ENCODE peak calls at places on chromosomes 12 and 14, in seven cellular contexts. R is psoas muscle, W is PC-9, K is Calu3, V is fibroblast of the aortic adventitia, E is testis, M is astrocyte of the spinal cord. I is an unnamed sample.

GRCh38 chr14:101470266-101470665 is 91.0 kb upstream of the DIO3 start:
- DNase-seq in E (no peak), M (no peak), R (no peak), V (no peak), K (no peak), W (no peak), I (no peak)

GRCh38 chr12:31944299-31944698 is 14.9 kb upstream of the RESF1 start:
- DNase-seq in M (no peak), W (no peak), E (no peak), R (no peak), K (no peak), V (no peak), I (no peak)

GRCh38 chr12:94650143-94651056 is at the start of gene TMCC3:
- DNase-seq in V (peak; percentile 12), M (no peak), E (peak; percentile 43), R (peak; percentile 86), K (peak; percentile 58), W (no peak), I (no peak)

GRCh38 chr12:94621662-94622359 is 28.5 kb downstream of the TMCC3 start:
- DNase-seq in R (no peak), M (peak; percentile 37), K (peak; percentile 26), E (no peak), V (peak; percentile 32), W (peak; percentile 93), I (no peak)

GRCh38 chr14:104651876-104652260 is 37.5 kb upstream of the INF2 start:
- DNase-seq in M (no peak), K (no peak), R (no peak), E (no peak), V (no peak), W (no peak), I (peak; percentile 81)

GRCh38 chr14:30572771-30573170 is 13.8 kb downstream of the G2E3 start:
- DNase-seq in M (no peak), K (no peak), R (no peak), W (no peak), V (no peak), E (no peak), I (no peak)

GRCh38 chr14:68637106-68638021 is 155.5 kb downstream of the ZFP36L1 start:
- DNase-seq in E (no peak), V (peak; percentile 61), W (peak; percentile 13), M (peak; percentile 33), K (no peak), R (no peak), I (no peak)

GRCh38 chr14:62015945-62016344 is 253.7 kb downstream of the SNAPC1 start:
- DNase-seq in K (no peak), E (no peak), R (no peak), M (peak; percentile 53), W (no peak), V (no peak), I (no peak)

GRCh38 chr12:85575115-85576096 is 260.8 kb downstream of the RASSF9 start:
- DNase-seq in W (peak; percentile 40), M (peak; percentile 69), V (peak; percentile 79), R (no peak), K (peak; percentile 64), E (peak; percentile 72), I (no peak)

GRCh38 chr12:31931796-31932715 is 27.2 kb upstream of the RESF1 start:
- DNase-seq in M (no peak), R (no peak), K (no peak), V (no peak), E (no peak), W (no peak), I (no peak)

GRCh38 chr12:1282670-1283361 is 291.8 kb downstream of the ERC1 start:
- DNase-seq in M (peak; percentile 23), E (peak; percentile 86), W (no peak), K (no peak), V (peak; percentile 59), R (no peak), I (no peak)

GRCh38 chr12:73221398-73221797 is 949.2 kb downstream of the TRHDE start:
- DNase-seq in R (no peak), E (no peak), M (no peak), W (no peak), K (no peak), V (no peak), I (no peak)

GRCh38 chr14:54322668-54323380 is 74.0 kb upstream of the CDKN3 start:
- DNase-seq in K (no peak), W (no peak), R (no peak), V (no peak), M (no peak), E (no peak), I (no peak)

GRCh38 chr14:39395555-39396254 is 36.5 kb downstream of the FBXO33 start:
- DNase-seq in K (no peak), W (no peak), V (peak; percentile 16), E (no peak), M (peak; percentile 38), R (no peak), I (no peak)

GRCh38 chr12:95736631-95737030 is 53.9 kb downstream of the NTN4 start:
- DNase-seq in V (peak; percentile 10), E (no peak), R (no peak), M (peak; percentile 37), W (no peak), K (no peak), I (no peak)

GRCh38 chr14:26872510-26872909 is 274.7 kb upstream of the NOVA1 start:
- DNase-seq in V (peak; percentile 78), K (no peak), R (no peak), E (peak; percentile 63), W (no peak), M (peak; percentile 29), I (no peak)

GRCh38 chr14:91315844-91316267 is 71.4 kb upstream of the GPR68 start:
- DNase-seq in K (no peak), W (no peak), M (no peak), V (no peak), E (no peak), R (no peak), I (no peak)

GRCh38 chr12:52074006-52074405 is 4.2 kb downstream of the ATG101 start:
- DNase-seq in W (no peak), V (peak; percentile 31), E (peak; percentile 91), R (no peak), M (peak; percentile 70), K (no peak), I (no peak)

GRCh38 chr12:44626883-44627282 is 249.2 kb downstream of the NELL2 start:
- DNase-seq in K (no peak), V (no peak), M (no peak), R (no peak), W (no peak), E (no peak), I (no peak)

GRCh38 chr14:94673781-94674231 is 61.6 kb downstream of the SERPINA3 start:
- DNase-seq in E (peak; percentile 11), K (no peak), R (no peak), W (no peak), M (peak; percentile 55), V (no peak), I (peak; percentile 46)

GRCh38 chr12:66699738-66700482 is 21.0 kb upstream of the GRIP1 start:
- DNase-seq in V (no peak), M (no peak), R (no peak), K (no peak), E (no peak), W (no peak), I (no peak)

GRCh38 chr12:61891632-61892031 is 368.6 kb upstream of the USP15 start:
- DNase-seq in V (no peak), K (peak; percentile 4), R (no peak), E (no peak), W (no peak), M (no peak), I (no peak)

GRCh38 chr12:89051065-89051677 is 301.1 kb downstream of the DUSP6 start:
- DNase-seq in E (peak; percentile 26), M (peak; percentile 72), K (peak; percentile 52), V (peak; percentile 85), R (no peak), W (peak; percentile 53), I (no peak)

GRCh38 chr14:22981090-22982012 is 1.0 kb downstream of the AJUBA start:
- DNase-seq in E (no peak), W (no peak), M (peak; percentile 29), V (no peak), K (peak; percentile 40), R (no peak), I (no peak)

GRCh38 chr12:105288311-105288996 is 42.0 kb upstream of the C12orf75 start:
- DNase-seq in K (no peak), W (no peak), M (no peak), R (no peak), E (no peak), V (no peak), I (no peak)
- TF ChIP-seq CTCF in K (no peak), W (no peak), M (no peak), R (no peak), E (no peak), V (no peak), I (no peak)

DNA sequence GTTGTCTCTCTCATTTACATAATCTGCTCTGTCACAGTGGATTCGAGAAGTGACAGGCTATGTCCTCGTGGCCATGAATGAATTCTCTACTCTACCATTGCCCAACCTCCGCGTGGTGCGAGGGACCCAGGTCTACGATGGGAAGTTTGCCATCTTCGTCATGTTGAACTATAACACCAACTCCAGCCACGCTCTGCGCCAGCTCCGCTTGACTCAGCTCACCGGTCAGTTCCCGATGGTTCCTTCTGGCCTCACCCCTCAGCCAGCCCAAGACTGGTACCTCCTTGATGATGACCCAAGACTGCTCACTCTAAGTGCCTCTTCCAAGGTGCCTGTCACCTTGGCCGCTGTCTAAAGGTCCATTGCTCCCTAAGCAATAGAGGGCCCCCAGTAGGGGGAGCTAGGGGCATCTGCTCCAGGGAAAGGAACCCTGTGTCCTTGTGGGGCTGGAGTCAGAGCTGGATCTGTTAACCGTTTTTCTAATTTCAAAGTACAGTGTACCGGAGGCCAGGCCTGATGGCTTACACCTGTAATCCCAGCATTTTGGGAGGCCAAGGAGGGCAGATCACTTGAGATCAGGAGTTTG is 5.1 kb downstream of the ERBB3 start:
- DNase-seq in V (no peak), M (no peak), E (no peak), K (peak; percentile 37), R (peak; percentile 26), W (no peak), I (no peak)
- TF ChIP-seq CTCF in V (peak; percentile 31), M (peak; percentile 53), E (no peak), K (peak; percentile 46), R (no peak), W (peak; percentile 48), I (peak; percentile 39)

GRCh38 chr12:6084261-6084968 is 40.1 kb downstream of the VWF start:
- DNase-seq in M (peak; percentile 61), K (peak; percentile 69), R (no peak), E (no peak), V (peak; percentile 88), W (peak; percentile 87), I (peak; percentile 67)
- TF ChIP-seq CTCF in M (no peak), K (no peak), R (no peak), E (no peak), V (peak; percentile 12), W (no peak), I (no peak)

GRCh38 chr12:39364196-39364595 is 78.7 kb downstream of the KIF21A start:
- DNase-seq in M (no peak), W (no peak), V (no peak), K (no peak), R (no peak), E (no peak), I (no peak)

GRCh38 chr12:39368891-39369290 is 74.0 kb downstream of the KIF21A start:
- DNase-seq in E (no peak), M (no peak), V (no peak), W (peak; percentile 50), R (no peak), K (no peak), I (no peak)

GRCh38 chr12:39368096-39368495 is 74.8 kb downstream of the KIF21A start:
- DNase-seq in M (no peak), R (no peak), V (no peak), W (peak; percentile 48), E (no peak), K (no peak), I (no peak)

GRCh38 chr12:39367494-39367893 is 75.4 kb downstream of the KIF21A start:
- DNase-seq in W (no peak), V (no peak), R (no peak), M (no peak), E (no peak), K (no peak), I (no peak)

GRCh38 chr12:39365364-39366001 is 77.4 kb downstream of the KIF21A start:
- DNase-seq in E (no peak), K (no peak), M (no peak), V (peak; percentile 39), R (no peak), W (no peak), I (no peak)
- TF ChIP-seq CTCF in E (no peak), K (no peak), M (no peak), V (peak; percentile 27), R (peak; percentile 14), W (peak; percentile 56), I (peak; percentile 79)